ENCODE peak calls at places on chromosomes 16 and 17, in eight cellular contexts. E is vagina, Q is ovary, R is Peyer's patch, W is heart left ventricle, V is uterus, B is breast epithelium, U is lower leg skin. O is an unnamed sample.
A peak's percentile ranks its signal among the peaks of the same experiment; 100 is the strongest.

GRCh38 chr17:79859676-79860615 is 20.7 kb upstream of the CBX4 start:
- DNase-seq in E (no peak), Q (no peak), R (no peak), W (no peak), V (no peak), B (no peak), U (no peak), O (no peak)

GRCh38 chr17:36501963-36502362 is 15.5 kb downstream of the ZNHIT3 start:
- DNase-seq in E (no peak), Q (no peak), R (no peak), W (no peak), V (no peak), B (no peak), U (no peak), O (no peak)

GRCh38 chr16:1991135-1991551 is 1.4 kb downstream of the SYNGR3 start:
- DNase-seq in E (no peak), Q (no peak), R (peak; percentile 93), W (no peak), V (no peak), B (no peak), U (no peak), O (no peak)

GRCh38 chr17:17663160-17664072 is 17.8 kb upstream of the RAI1 start:
- DNase-seq in E (no peak), Q (no peak), R (peak; percentile 78), W (no peak), V (peak; percentile 41), B (no peak), U (no peak), O (no peak)

GRCh38 chr17:7707446-7707845 is 2.4 kb downstream of the EFNB3 start:
- DNase-seq in E (no peak), Q (no peak), R (no peak), W (no peak), V (no peak), B (no peak), U (no peak), O (no peak)

GRCh38 chr17:74431568-74432483 is at the start of gene GPRC5C:
- DNase-seq in E (no peak), Q (peak; percentile 90), R (peak; percentile 42), W (peak; percentile 80), V (peak; percentile 81), B (peak; percentile 90), U (peak; percentile 81), O (peak; percentile 96)

GRCh38 chr17:81429813-81430510 is 34.7 kb downstream of the BAHCC1 start:
- DNase-seq in E (no peak), Q (peak; percentile 70), R (no peak), W (no peak), V (peak; percentile 52), B (no peak), U (no peak), O (no peak)

GRCh38 chr16:67516296-67517177 is 12.1 kb upstream of the RIPOR1 start:
- DNase-seq in E (no peak), Q (no peak), R (no peak), W (no peak), V (no peak), B (no peak), U (no peak), O (no peak)

GRCh38 chr17:56325561-56325960 is 172.3 kb downstream of the ANKFN1 start:
- DNase-seq in E (no peak), Q (no peak), R (no peak), W (no peak), V (no peak), B (no peak), U (no peak), O (no peak)

GRCh38 chr17:44376124-44376523 is 12.5 kb upstream of the FAM171A2 start:
- DNase-seq in E (no peak), Q (peak; percentile 65), R (no peak), W (peak; percentile 58), V (no peak), B (no peak), U (no peak), O (peak; percentile 54)

GRCh38 chr16:28984619-28985135 is at the start of gene LAT:
- DNase-seq in E (no peak), Q (no peak), R (peak; percentile 67), W (no peak), V (no peak), B (no peak), U (no peak), O (no peak)

GRCh38 chr16:78506372-78507193 is 407.1 kb downstream of the WWOX start:
- DNase-seq in E (no peak), Q (no peak), R (no peak), W (no peak), V (no peak), B (no peak), U (no peak), O (no peak)

DNA sequence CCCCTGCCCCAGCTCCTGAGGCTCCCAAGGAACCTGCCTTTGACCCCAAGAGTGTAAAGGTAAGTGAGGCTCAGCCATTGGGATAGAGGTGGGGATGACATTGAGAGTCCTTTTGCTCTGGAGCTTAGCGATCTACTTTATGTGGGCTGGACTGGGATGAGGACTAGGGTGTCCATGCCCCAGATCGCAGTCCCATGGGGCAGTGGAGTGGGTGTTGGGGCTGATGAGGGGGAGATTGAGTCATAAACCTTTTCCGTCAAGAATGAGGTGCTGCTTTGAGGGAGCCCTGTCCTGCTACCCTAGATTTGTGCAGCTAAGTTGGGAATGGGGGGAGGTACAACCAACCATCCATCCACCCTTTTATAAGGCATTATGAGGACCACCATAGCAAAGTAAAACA is 351 bp downstream of the MYL4 start:
- DNase-seq in E (no peak), Q (no peak), R (no peak), W (no peak), V (no peak), B (no peak), U (no peak), O (no peak)
- TF ChIP-seq POLR2A in E (no peak), Q (no peak), R (no peak), W (no peak), V (no peak), B (no peak), U (no peak), O (no peak)

DNA sequence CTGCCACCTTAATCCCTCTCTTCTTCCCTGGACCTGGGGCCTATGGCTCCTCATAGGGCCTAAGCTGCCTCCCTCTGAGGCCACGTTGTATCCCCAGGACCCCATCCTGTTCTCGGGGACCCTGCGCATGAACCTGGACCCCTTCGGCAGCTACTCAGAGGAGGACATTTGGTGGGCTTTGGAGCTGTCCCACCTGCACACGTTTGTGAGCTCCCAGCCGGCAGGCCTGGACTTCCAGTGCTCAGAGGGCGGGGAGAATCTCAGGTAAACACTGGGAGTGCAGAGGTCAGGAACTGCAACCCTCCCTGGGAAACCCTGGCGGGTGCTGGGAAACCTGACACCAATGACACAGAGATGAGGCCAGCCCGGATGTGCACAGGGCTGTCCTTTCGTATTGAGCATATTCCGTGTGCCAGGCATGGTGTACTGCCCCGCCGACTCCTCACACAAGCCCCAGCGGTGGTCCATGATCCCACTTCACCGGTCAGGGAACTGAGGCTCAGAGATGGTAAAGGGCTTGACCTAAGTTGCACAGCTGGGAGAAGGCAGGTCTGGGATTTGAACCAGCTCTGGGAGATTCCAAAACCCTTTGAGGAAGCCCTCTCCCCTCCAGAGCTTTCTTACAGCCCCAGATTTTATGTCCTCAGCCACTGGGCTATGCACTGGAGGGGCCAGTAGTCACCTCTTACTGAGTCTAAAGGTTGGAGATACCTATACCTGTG is 22.9 kb downstream of the ANKRD40 start:
- DNase-seq in E (no peak), Q (no peak), R (no peak), W (no peak), V (no peak), B (peak; percentile 68), U (no peak), O (peak; percentile 88)
- TF ChIP-seq POLR2A in E (no peak), Q (no peak), R (peak; percentile 17), W (no peak), V (no peak), B (no peak), U (no peak), O (peak; percentile 75)

DNA sequence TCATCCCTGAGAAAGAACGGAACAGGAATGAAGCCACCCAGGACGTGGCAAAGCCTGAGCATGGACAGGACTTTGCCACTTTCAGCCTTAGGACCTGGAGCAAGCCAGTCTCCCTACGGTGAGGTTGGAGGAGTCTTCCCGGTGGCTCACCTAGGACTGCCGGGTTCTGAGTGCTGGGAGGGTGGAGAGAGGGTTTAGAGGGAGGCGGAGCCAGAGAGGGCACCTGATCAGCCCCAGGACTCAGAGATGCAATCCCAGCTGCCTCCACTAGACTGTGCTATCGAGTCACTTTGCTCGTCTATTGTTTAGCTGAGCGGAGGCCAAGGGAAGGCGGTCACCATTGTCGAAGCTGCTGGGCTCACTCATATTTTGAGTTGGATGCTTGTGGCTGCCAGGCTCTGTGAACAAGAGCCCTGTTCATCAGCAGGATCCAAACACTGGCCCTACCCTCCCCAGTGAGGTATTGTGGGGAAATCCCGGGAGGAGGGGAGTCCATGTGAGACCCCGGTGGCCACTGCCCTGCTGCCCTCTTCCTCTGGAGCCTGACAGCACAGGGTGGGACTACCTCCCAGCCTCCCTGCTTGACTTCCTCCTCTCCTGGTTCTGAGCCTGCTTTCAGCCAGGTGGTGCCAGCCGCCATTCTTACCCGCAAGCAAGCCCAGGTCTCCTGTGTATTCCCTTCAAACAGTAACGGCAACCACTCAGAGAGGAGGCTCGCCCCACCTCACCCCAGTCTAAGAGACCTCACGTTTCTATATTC is 7.0 kb downstream of the KRT14 start:
- DNase-seq in E (peak; percentile 90), Q (peak; percentile 47), R (peak; percentile 21), W (peak; percentile 66), V (peak; percentile 51), B (peak; percentile 91), U (peak; percentile 89), O (peak; percentile 38)
- TF ChIP-seq POLR2A in E (no peak), Q (no peak), R (peak; percentile 68), W (no peak), V (no peak), B (peak; percentile 32), U (no peak), O (no peak)

GRCh38 chr16:56450275-56450889 is 750 bp downstream of the NUDT21 start:
- DNase-seq in E (no peak), Q (no peak), R (no peak), W (no peak), V (no peak), B (no peak), U (no peak), O (no peak)

GRCh38 chr16:56451753-56452689 is 667 bp downstream of the OGFOD1 start:
- DNase-seq in E (peak; percentile 87), Q (no peak), R (no peak), W (peak; percentile 42), V (no peak), B (no peak), U (no peak), O (peak; percentile 56)

GRCh38 chr16:56448005-56448404 is 3.1 kb downstream of the NUDT21 start:
- DNase-seq in E (no peak), Q (no peak), R (no peak), W (no peak), V (no peak), B (no peak), U (no peak), O (no peak)

DNA sequence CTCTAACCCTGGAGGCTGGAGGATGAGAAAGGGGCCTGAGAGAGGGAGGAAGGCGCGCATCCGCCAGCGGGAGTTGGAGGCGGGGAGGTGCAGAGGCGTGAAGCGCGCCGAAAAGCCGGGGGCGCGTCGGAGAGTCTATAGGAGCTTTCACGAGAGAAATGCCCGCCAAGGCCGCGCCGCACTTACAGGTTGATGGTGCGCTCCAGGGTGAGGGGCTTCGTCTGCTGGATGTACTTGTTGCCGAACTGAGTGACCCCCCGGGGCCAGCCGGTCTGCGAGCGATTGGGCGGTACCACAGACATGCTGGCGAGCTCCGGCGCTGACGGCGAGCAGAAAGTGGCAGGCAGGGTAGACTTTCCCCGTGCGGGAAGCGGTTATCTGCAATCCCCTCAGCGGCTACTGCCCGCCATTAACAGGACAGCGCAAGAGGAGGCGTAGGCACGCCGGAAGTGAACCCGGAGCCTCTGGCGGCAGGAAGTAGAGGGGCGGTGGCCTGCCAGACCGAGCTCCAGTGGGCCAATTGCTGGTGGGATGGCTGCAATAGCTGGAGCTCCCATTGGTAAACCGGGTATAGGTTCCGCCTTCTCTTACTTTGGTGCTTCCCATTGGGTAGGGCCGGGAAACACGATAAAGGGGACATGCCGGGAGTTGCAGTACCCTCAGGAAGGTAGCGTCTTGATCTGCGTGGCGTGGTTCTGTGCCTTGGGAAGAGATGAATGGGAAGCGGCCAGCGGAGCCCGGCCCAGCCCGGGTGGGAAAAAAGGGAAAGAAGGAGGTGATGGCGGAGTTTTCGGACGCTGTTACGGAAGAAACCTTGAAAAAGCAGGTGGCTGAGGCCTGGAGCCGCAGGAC is at the start of the genes NUDT21 and OGFOD1:
- DNase-seq in E (peak; percentile 98), Q (peak; percentile 90), R (peak; percentile 91), W (peak; percentile 96), V (peak; percentile 95), B (peak; percentile 92), U (peak; percentile 96), O (peak; percentile 93)
- TF ChIP-seq POLR2A in E (no peak), Q (peak; percentile 56), R (peak; percentile 33), W (peak; percentile 67), V (peak; percentile 38), B (peak; percentile 16), U (no peak), O (peak; percentile 81)